ENCODE peak calls at places on chromosomes 4 and X, in five cellular contexts. One of them, this sample, is unnamed.

GRCh38 chrX:40151211-40152172 is 53.7 kb upstream of the BCOR start:
- DNase-seq in sigmoid colon: no peak
- DNase-seq in lung: no peak
- DNase-seq in tibial artery: no peak
- DNase-seq in aorta: no peak
- DNase-seq in this sample: no peak

GRCh38 chr4:149280886-149281285 is 534.8 kb downstream of the IQCM start:
- DNase-seq in sigmoid colon: no peak
- DNase-seq in lung: no peak
- DNase-seq in tibial artery: no peak
- DNase-seq in aorta: no peak
- DNase-seq in this sample: no peak

GRCh38 chr4:991451-992296 is 1.5 kb downstream of the SLC26A1 start:
- DNase-seq in sigmoid colon: no peak
- DNase-seq in lung: no peak
- DNase-seq in tibial artery: no peak
- DNase-seq in aorta: no peak
- DNase-seq in this sample: no peak

GRCh38 chr4:175671491-175671934 is 140.6 kb downstream of the GPM6A start:
- DNase-seq in sigmoid colon: no peak
- DNase-seq in lung: no peak
- DNase-seq in tibial artery: no peak
- DNase-seq in aorta: peak; percentile 51
- DNase-seq in this sample: peak; percentile 31

GRCh38 chr4:106194801-106195200 is 121.2 kb downstream of the TBCK start:
- DNase-seq in sigmoid colon: no peak
- DNase-seq in lung: no peak
- DNase-seq in tibial artery: no peak
- DNase-seq in aorta: no peak
- DNase-seq in this sample: no peak

GRCh38 chr4:79652232-79652631 is 244.2 kb upstream of the GK2 start:
- DNase-seq in sigmoid colon: no peak
- DNase-seq in lung: no peak
- DNase-seq in tibial artery: no peak
- DNase-seq in aorta: no peak
- DNase-seq in this sample: no peak

GRCh38 chrX:133151320-133151719 is 54.4 kb upstream of the USP26 start:
- DNase-seq in sigmoid colon: no peak
- DNase-seq in lung: no peak
- DNase-seq in tibial artery: no peak
- DNase-seq in aorta: no peak
- DNase-seq in this sample: peak; percentile 14

GRCh38 chr4:19945501-19945900 is 306.2 kb upstream of the SLIT2 start:
- DNase-seq in sigmoid colon: no peak
- DNase-seq in lung: no peak
- DNase-seq in tibial artery: no peak
- DNase-seq in aorta: no peak
- DNase-seq in this sample: no peak

DNA sequence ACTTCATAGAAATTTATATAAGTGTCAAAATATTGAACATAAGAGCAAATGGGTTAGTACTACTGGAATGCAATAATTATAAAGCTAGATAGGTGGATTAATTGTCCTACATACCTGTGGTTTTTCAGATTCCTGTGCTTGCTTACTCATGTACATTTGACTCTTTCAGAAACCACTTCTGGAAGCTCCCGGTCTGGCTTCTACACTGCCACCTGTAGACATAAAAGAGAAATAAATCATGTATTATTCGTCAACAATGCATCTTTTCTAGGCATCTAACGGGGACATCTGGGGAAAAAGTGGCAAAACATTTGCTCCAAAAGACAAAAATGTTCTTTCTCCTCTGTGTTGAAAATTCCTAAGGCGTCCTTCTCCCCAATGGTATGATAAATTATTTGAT is 648.6 kb upstream of the DIPK2B start:
- DNase-seq in sigmoid colon: no peak
- DNase-seq in lung: no peak
- DNase-seq in tibial artery: no peak
- DNase-seq in aorta: no peak
- DNase-seq in this sample: no peak
- H3K4me3 ChIP-seq in sigmoid colon: no peak overlapping the region
- H3K4me3 ChIP-seq in lung: no peak overlapping the region
- H3K4me3 ChIP-seq in tibial artery: peak overlapping the region; percentile 72
- H3K4me3 ChIP-seq in aorta: no peak overlapping the region
- H3K4me3 ChIP-seq in this sample: no peak overlapping the region

GRCh38 chr4:126563389-126563788 is 1069.4 kb upstream of the INTU start:
- DNase-seq in sigmoid colon: no peak
- DNase-seq in lung: no peak
- DNase-seq in tibial artery: no peak
- DNase-seq in aorta: no peak
- DNase-seq in this sample: no peak
- H3K27ac ChIP-seq in sigmoid colon: no peak overlapping the region
- H3K27ac ChIP-seq in lung: no peak overlapping the region
- H3K27ac ChIP-seq in tibial artery: no peak overlapping the region
- H3K27ac ChIP-seq in aorta: no peak overlapping the region
- H3K27ac ChIP-seq in this sample: no peak overlapping the region

DNA sequence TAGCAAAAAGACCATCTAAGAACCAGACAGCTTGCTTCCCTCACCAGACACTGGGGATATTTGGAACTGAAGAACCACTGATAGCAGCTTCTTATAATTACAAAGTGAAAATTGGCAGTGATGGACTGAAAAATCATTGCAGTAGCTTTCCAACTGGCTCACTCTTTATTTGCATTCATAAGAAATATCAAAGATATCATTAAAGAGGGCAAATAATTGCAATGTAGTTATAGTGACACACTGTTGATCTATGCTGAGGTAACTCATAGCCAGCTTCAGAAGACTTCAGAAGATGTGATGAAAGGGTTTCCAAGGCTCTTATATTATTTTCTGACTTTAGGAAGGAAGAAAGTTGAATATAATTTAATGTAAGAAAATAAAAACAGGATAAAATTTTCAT is 5.8 kb downstream of the RASSF6 start:
- DNase-seq in sigmoid colon: no peak
- DNase-seq in lung: no peak
- DNase-seq in tibial artery: no peak
- DNase-seq in aorta: no peak
- DNase-seq in this sample: no peak
- H3K4me1 ChIP-seq in sigmoid colon: no peaks in the 10 kb centered on the region
- H3K4me1 ChIP-seq in lung: no peaks in the 10 kb centered on the region
- H3K4me1 ChIP-seq in tibial artery: peaks cover 5% of the 10 kb centered on the region
- H3K4me1 ChIP-seq in aorta: peaks cover 3% of the 10 kb centered on the region
- H3K4me1 ChIP-seq in this sample: peaks cover 39% of the 10 kb centered on the region

GRCh38 chrX:151177141-151178027 is 1.0 kb downstream of the GPR50 start:
- DNase-seq in sigmoid colon: no peak
- DNase-seq in lung: no peak
- DNase-seq in tibial artery: no peak
- DNase-seq in aorta: peak; percentile 73
- DNase-seq in this sample: no peak

GRCh38 chrX:151175283-151176062 is 911 bp upstream of the GPR50 start:
- DNase-seq in sigmoid colon: no peak
- DNase-seq in lung: no peak
- DNase-seq in tibial artery: no peak
- DNase-seq in aorta: peak; percentile 66
- DNase-seq in this sample: no peak

GRCh38 chrX:151174581-151175282 is 1.7 kb upstream of the GPR50 start:
- DNase-seq in sigmoid colon: no peak
- DNase-seq in lung: no peak
- DNase-seq in tibial artery: no peak
- DNase-seq in aorta: peak; percentile 67
- DNase-seq in this sample: no peak

GRCh38 chrX:151178746-151179145 is 2.4 kb downstream of the GPR50 start:
- DNase-seq in sigmoid colon: no peak
- DNase-seq in lung: no peak
- DNase-seq in tibial artery: no peak
- DNase-seq in aorta: no peak
- DNase-seq in this sample: no peak

DNA sequence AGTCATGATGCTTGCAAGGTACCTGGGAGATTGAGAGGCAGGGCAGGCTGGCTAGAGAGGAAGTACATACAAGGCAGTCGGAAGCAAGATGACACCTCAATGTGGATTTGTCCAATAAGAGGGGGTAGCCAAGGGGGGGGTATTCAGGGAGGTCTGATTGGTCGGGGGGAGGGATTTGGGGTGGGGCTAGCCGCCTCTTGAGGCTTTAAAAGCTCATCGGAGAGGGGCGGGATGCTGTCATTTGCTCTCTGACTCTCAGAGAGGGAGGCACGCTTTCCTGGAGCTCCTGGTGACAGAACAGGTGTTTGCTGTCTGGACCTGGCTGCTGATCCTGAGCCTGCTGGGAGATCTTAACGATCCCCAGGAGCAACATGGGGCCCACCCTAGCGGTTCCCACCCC is at the start of gene GPR50:
- DNase-seq in sigmoid colon: no peak
- DNase-seq in lung: no peak
- DNase-seq in tibial artery: no peak
- DNase-seq in aorta: no peak
- DNase-seq in this sample: no peak
- H3K4me3 ChIP-seq in sigmoid colon: peak within 1 kb of the TSS; percentile 3
- H3K4me3 ChIP-seq in lung: no peak within 1 kb of the TSS
- H3K4me3 ChIP-seq in tibial artery: peak within 1 kb of the TSS; percentile 36
- H3K4me3 ChIP-seq in aorta: no peak within 1 kb of the TSS
- H3K4me3 ChIP-seq in this sample: no peak within 1 kb of the TSS

GRCh38 chr4:177116161-177116560 is 193.5 kb upstream of the NEIL3 start:
- DNase-seq in sigmoid colon: no peak
- DNase-seq in lung: no peak
- DNase-seq in tibial artery: no peak
- DNase-seq in aorta: no peak
- DNase-seq in this sample: no peak

GRCh38 chr4:177119021-177119461 is 190.6 kb upstream of the NEIL3 start:
- DNase-seq in sigmoid colon: no peak
- DNase-seq in lung: no peak
- DNase-seq in tibial artery: no peak
- DNase-seq in aorta: no peak
- DNase-seq in this sample: no peak

GRCh38 chr4:177118596-177118995 is 191.1 kb upstream of the NEIL3 start:
- DNase-seq in sigmoid colon: peak; percentile 81
- DNase-seq in lung: no peak
- DNase-seq in tibial artery: no peak
- DNase-seq in aorta: no peak
- DNase-seq in this sample: peak; percentile 22

GRCh38 chr4:177117256-177117655 is 192.4 kb upstream of the NEIL3 start:
- DNase-seq in sigmoid colon: no peak
- DNase-seq in lung: no peak
- DNase-seq in tibial artery: no peak
- DNase-seq in aorta: no peak
- DNase-seq in this sample: no peak

GRCh38 chr4:177119693-177120092 is 190.0 kb upstream of the NEIL3 start:
- DNase-seq in sigmoid colon: no peak
- DNase-seq in lung: no peak
- DNase-seq in tibial artery: no peak
- DNase-seq in aorta: no peak
- DNase-seq in this sample: no peak
- H3K27ac ChIP-seq in sigmoid colon: no peak overlapping the region
- H3K27ac ChIP-seq in lung: no peak overlapping the region
- H3K27ac ChIP-seq in tibial artery: no peak overlapping the region
- H3K27ac ChIP-seq in aorta: no peak overlapping the region
- H3K27ac ChIP-seq in this sample: no peak overlapping the region

DNA sequence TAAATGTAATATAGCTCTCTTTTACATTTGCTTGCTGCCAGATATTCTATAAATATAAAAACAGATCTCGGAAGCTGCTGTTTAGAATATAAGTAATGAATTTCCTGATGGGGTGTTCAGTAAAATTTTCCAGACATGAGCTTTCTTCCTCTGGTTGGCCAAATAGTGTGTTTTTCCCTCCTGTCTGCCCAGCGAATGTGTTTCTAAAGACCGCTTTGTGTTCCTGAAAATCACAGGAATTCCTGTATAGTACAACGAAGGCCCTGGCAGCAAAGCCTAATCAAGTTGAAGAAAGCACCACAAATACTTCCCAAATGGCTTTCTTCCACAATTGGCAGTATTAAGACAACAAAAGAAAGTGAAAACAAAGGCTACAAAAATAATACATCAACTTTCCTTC is 494.1 kb downstream of the INPP4B start:
- DNase-seq in sigmoid colon: no peak
- DNase-seq in lung: no peak
- DNase-seq in tibial artery: no peak
- DNase-seq in aorta: no peak
- DNase-seq in this sample: no peak
- H3K4me1 ChIP-seq in sigmoid colon: no peaks in the 10 kb centered on the region
- H3K4me1 ChIP-seq in lung: peaks cover 2% of the 10 kb centered on the region
- H3K4me1 ChIP-seq in tibial artery: peaks cover 5% of the 10 kb centered on the region
- H3K4me1 ChIP-seq in aorta: peaks cover 10% of the 10 kb centered on the region
- H3K4me1 ChIP-seq in this sample: peaks cover 44% of the 10 kb centered on the region

GRCh38 chrX:120310861-120311631 is at the start of gene TMEM255A:
- DNase-seq in sigmoid colon: peak; percentile 68
- DNase-seq in lung: no peak
- DNase-seq in tibial artery: no peak
- DNase-seq in aorta: no peak
- DNase-seq in this sample: no peak
- H3K4me3 ChIP-seq in sigmoid colon: peak within 1 kb of the TSS; percentile 36
- H3K4me3 ChIP-seq in lung: no peak within 1 kb of the TSS
- H3K4me3 ChIP-seq in tibial artery: peak within 1 kb of the TSS; percentile 40
- H3K4me3 ChIP-seq in aorta: no peak within 1 kb of the TSS
- H3K4me3 ChIP-seq in this sample: no peak within 1 kb of the TSS